ENCODE peak calls at places on chromosomes 6 and 20, in seven cellular contexts. E is iris pigment epithelial cell, F is T-cell, C is cardiac muscle cell, T is T-helper 2 cell, M is COR-L47, X is aorta. O is an unnamed sample.

GRCh38 chr20:59181936-59182335 is 18.3 kb downstream of the ZNF831 start:
- DNase-seq in F (no peak), X (no peak), M (no peak), T (no peak), C (no peak), E (no peak), O (no peak)

GRCh38 chr20:58184984-58185383 is 43.5 kb downstream of the ANKRD60 start:
- DNase-seq in C (no peak), T (no peak), E (no peak), F (no peak), X (peak; percentile 27), M (no peak), O (no peak)

GRCh38 chr6:76942203-76942971 is 520.9 kb downstream of the HTR1B start:
- DNase-seq in X (no peak), T (no peak), F (no peak), E (no peak), C (peak; percentile 2), M (no peak), O (no peak)

GRCh38 chr20:1417790-1418189 is 24.9 kb upstream of the FKBP1A start:
- DNase-seq in X (no peak), T (no peak), F (no peak), M (no peak), C (no peak), E (no peak), O (no peak)

GRCh38 chr6:130466052-130466743 is 100.4 kb downstream of the TMEM200A start:
- DNase-seq in X (no peak), T (no peak), M (no peak), C (no peak), F (no peak), E (peak; percentile 56), O (no peak)

GRCh38 chr20:38674178-38675133 is 49.8 kb upstream of the SLC32A1 start:
- DNase-seq in X (peak; percentile 83), T (peak; percentile 9), E (peak; percentile 60), M (no peak), F (peak; percentile 50), C (peak; percentile 75), O (peak; percentile 49)

GRCh38 chr6:26577720-26578072 is 19.1 kb upstream of the ABT1 start:
- DNase-seq in C (no peak), X (no peak), M (no peak), E (no peak), T (no peak), F (no peak), O (no peak)

GRCh38 chr20:38199506-38200390 is 34.7 kb upstream of the TGM2 start:
- DNase-seq in M (no peak), C (peak; percentile 41), F (no peak), T (no peak), E (peak; percentile 50), X (peak; percentile 31), O (no peak)

GRCh38 chr6:40349092-40349491 is 238.1 kb downstream of the LRFN2 start:
- DNase-seq in T (no peak), C (peak; percentile 59), E (no peak), F (no peak), X (no peak), M (no peak), O (peak; percentile 75)

GRCh38 chr6:56954389-56955170 is at the start of gene BEND6:
- DNase-seq in E (peak; percentile 80), M (peak; percentile 75), X (peak; percentile 88), F (no peak), T (no peak), C (peak; percentile 88), O (peak; percentile 56)

GRCh38 chr20:59006167-59006863 is 739 bp downstream of the CTSZ start:
- DNase-seq in M (no peak), T (no peak), X (peak; percentile 80), E (no peak), C (no peak), F (no peak), O (no peak)

O was measured in cerebellar cortex.